ENCODE peak calls at places on chromosome 15, in nine cellular contexts. Q, S, D, N, R, W, F, U and B are unnamed samples.
A peak's percentile ranks its signal among the peaks of the same experiment; 100 is the strongest.

GRCh38 chr15:76799760-76800159 is 105.4 kb downstream of the SCAPER start:
- DNase-seq in S (peak; percentile 75), U (peak; percentile 72), Q (no peak), D (no peak), N (no peak), F (no peak), W (no peak), R (no peak), B (no peak)

GRCh38 chr15:44676676-44677075 is 13.2 kb upstream of the SPG11 start:
- DNase-seq in N (no peak), F (no peak), D (no peak), W (no peak), R (no peak), U (no peak), Q (no peak), S (no peak), B (no peak)

GRCh38 chr15:72236381-72237285 is 5.6 kb upstream of the PKM start:
- DNase-seq in Q (no peak), D (no peak), N (no peak), R (no peak), W (no peak), S (peak; percentile 40), F (no peak), U (peak; percentile 16), B (no peak)

GRCh38 chr15:71526061-71526460 is 284.3 kb upstream of the NR2E3 start:
- DNase-seq in D (no peak), N (no peak), F (no peak), S (no peak), W (no peak), R (no peak), U (no peak), Q (no peak), B (no peak)

GRCh38 chr15:75313116-75313845 is 22.6 kb upstream of the COMMD4 start:
- DNase-seq in F (no peak), U (no peak), N (no peak), S (no peak), R (no peak), Q (no peak), W (no peak), D (no peak), B (no peak)

GRCh38 chr15:51286816-51287215 is 51.6 kb downstream of the CYP19A1 start:
- DNase-seq in W (no peak), F (no peak), Q (no peak), U (no peak), N (no peak), R (no peak), S (no peak), D (no peak), B (no peak)

GRCh38 chr15:91953432-91953831 is 99.9 kb downstream of the SLCO3A1 start:
- DNase-seq in S (no peak), N (no peak), R (no peak), W (no peak), U (no peak), D (no peak), F (no peak), Q (no peak), B (no peak)

GRCh38 chr15:89888214-89888804 is 5.5 kb downstream of the AP3S2 start:
- DNase-seq in U (peak; percentile 91), F (no peak), Q (no peak), D (no peak), S (peak; percentile 83), N (no peak), R (no peak), W (no peak), B (no peak)

GRCh38 chr15:92883643-92884458 is 16.3 kb upstream of the CHD2 start:
- DNase-seq in D (no peak), R (no peak), U (no peak), Q (no peak), N (no peak), W (no peak), S (peak; percentile 37), F (no peak), B (no peak)

GRCh38 chr15:35958021-35958420 is 412.1 kb upstream of the DPH6 start:
- DNase-seq in W (no peak), U (peak; percentile 51), Q (no peak), D (no peak), S (no peak), F (no peak), N (no peak), R (peak; percentile 13), B (no peak)

GRCh38 chr15:34038404-34039179 is 412 bp downstream of the AVEN start:
- DNase-seq in S (peak; percentile 77), Q (peak; percentile 62), N (peak; percentile 76), R (peak; percentile 75), D (peak; percentile 52), W (peak; percentile 69), F (peak; percentile 37), U (peak; percentile 71), B (peak; percentile 32)

GRCh38 chr15:90557651-90558084 is 27.9 kb downstream of the CRTC3 start:
- DNase-seq in Q (no peak), U (peak; percentile 80), D (no peak), W (peak; percentile 97), S (no peak), N (peak; percentile 93), F (peak; percentile 36), R (no peak), B (peak; percentile 63)

GRCh38 chr15:75625542-75626347 is at the start of gene SNUPN:
- DNase-seq in W (peak; percentile 94), N (peak; percentile 95), Q (peak; percentile 92), R (peak; percentile 86), D (peak; percentile 86), S (peak; percentile 92), F (peak; percentile 81), U (peak; percentile 84), B (peak; percentile 77)

GRCh38 chr15:60975203-60975602 is 253.9 kb downstream of the RORA start:
- DNase-seq in W (no peak), N (no peak), U (no peak), F (no peak), S (no peak), Q (no peak), D (no peak), R (no peak), B (no peak)

GRCh38 chr15:61983087-61983486 is 77.2 kb downstream of the VPS13C start:
- DNase-seq in F (no peak), W (no peak), N (no peak), U (no peak), S (no peak), R (no peak), Q (no peak), D (no peak), B (no peak)

GRCh38 chr15:27123808-27124207 is 152.8 kb downstream of the GABRG3 start:
- DNase-seq in D (no peak), N (no peak), Q (no peak), R (no peak), F (no peak), U (no peak), S (no peak), W (no peak), B (no peak)

GRCh38 chr15:46703352-46703861 is 1013.9 kb upstream of the SEMA6D start:
- DNase-seq in N (no peak), W (no peak), R (no peak), Q (no peak), S (no peak), U (no peak), D (no peak), F (no peak), B (no peak)

GRCh38 chr15:57655087-57655486 is 51.4 kb upstream of the POLR2M start:
- DNase-seq in F (no peak), N (no peak), W (no peak), S (no peak), R (no peak), U (no peak), Q (no peak), D (no peak), B (no peak)

GRCh38 chr15:40002295-40002694 is 36.7 kb downstream of the SRP14 start:
- DNase-seq in U (peak; percentile 69), N (peak; percentile 52), S (peak; percentile 50), R (no peak), Q (no peak), F (no peak), W (no peak), D (no peak), B (no peak)

GRCh38 chr15:58355352-58355964 is 76.3 kb upstream of the LIPC start:
- DNase-seq in N (no peak), D (no peak), W (no peak), F (no peak), U (no peak), Q (no peak), R (no peak), S (no peak), B (no peak)

GRCh38 chr15:44798815-44799214 is 62.5 kb downstream of the TRIM69 start:
- DNase-seq in W (no peak), R (no peak), N (no peak), U (no peak), Q (no peak), D (no peak), S (peak; percentile 23), F (no peak), B (no peak)

GRCh38 chr15:62841269-62841628 is 201.3 kb upstream of the TPM1 start:
- DNase-seq in S (peak; percentile 62), N (no peak), R (no peak), W (no peak), F (no peak), D (no peak), Q (no peak), U (no peak), B (no peak)

GRCh38 chr15:43920815-43921214 is 94.0 kb downstream of the WDR76 start:
- DNase-seq in S (no peak), U (no peak), D (no peak), W (no peak), R (peak; percentile 44), N (no peak), Q (no peak), F (no peak), B (no peak)

GRCh38 chr15:36062357-36062756 is 516.4 kb upstream of the DPH6 start:
- DNase-seq in U (no peak), D (no peak), R (no peak), W (no peak), F (no peak), N (no peak), Q (no peak), S (no peak), B (no peak)

GRCh38 chr15:101348015-101348414 is 53.0 kb upstream of the SNRPA1 start:
- DNase-seq in W (no peak), R (no peak), U (no peak), D (no peak), N (no peak), S (no peak), F (no peak), Q (no peak), B (no peak)

GRCh38 chr15:98854496-98854895 is 153.1 kb downstream of the PGPEP1L start:
- DNase-seq in U (no peak), R (no peak), Q (no peak), W (no peak), N (peak; percentile 57), S (no peak), D (no peak), F (no peak), B (no peak)

GRCh38 chr15:90264649-90265048 is 823 bp upstream of the NGRN start:
- DNase-seq in S (peak; percentile 32), Q (no peak), D (no peak), F (no peak), U (no peak), R (no peak), W (no peak), N (peak; percentile 31), B (no peak)

GRCh38 chr15:50065264-50065663 is 53.8 kb downstream of the ATP8B4 start:
- DNase-seq in F (no peak), S (no peak), W (no peak), U (peak; percentile 70), Q (no peak), R (no peak), D (no peak), N (no peak), B (no peak)

GRCh38 chr15:72784233-72784876 is 797 bp upstream of the ADPGK start:
- DNase-seq in Q (no peak), R (no peak), N (no peak), W (no peak), S (peak; percentile 84), F (peak; percentile 52), D (no peak), U (peak; percentile 88), B (peak; percentile 61)

GRCh38 chr15:60507596-60508424 is 28.9 kb upstream of the ICE2 start:
- DNase-seq in S (peak; percentile 65), W (no peak), U (peak; percentile 77), N (peak; percentile 38), D (no peak), F (peak; percentile 37), Q (no peak), R (peak; percentile 33), B (peak; percentile 59)

GRCh38 chr15:88653200-88654064 is 14.6 kb downstream of the ISG20 start:
- DNase-seq in F (no peak), Q (no peak), W (no peak), D (no peak), R (no peak), S (no peak), N (no peak), U (no peak), B (no peak)